ENCODE peak calls at places on chromosomes 13 and 19, in four cellular contexts. One of them, this sample, is unnamed.

GRCh38 chr13:95924389-95924994 is 128.7 kb downstream of the UGGT2 start:
- DNase-seq in choroid plexus epithelial cell: peak
- DNase-seq in brain microvascular endothelial cell: peak
- DNase-seq in GM23248: peak
- DNase-seq in this sample: peak

GRCh38 chr13:96090240-96091101 is 564 bp downstream of the HS6ST3 start:
- DNase-seq in choroid plexus epithelial cell: peak
- DNase-seq in brain microvascular endothelial cell: no peak
- DNase-seq in GM23248: peak
- DNase-seq in this sample: peak

GRCh38 chr13:105774739-105775460 is 760.6 kb downstream of the EFNB2 start:
- DNase-seq in brain microvascular endothelial cell: no peak
- DNase-seq in GM23248: no peak
- DNase-seq in choroid plexus epithelial cell: peak
- DNase-seq in this sample: peak

GRCh38 chr13:109203587-109203986 is 574.2 kb downstream of the MYO16 start:
- DNase-seq in GM23248: no peak
- DNase-seq in choroid plexus epithelial cell: no peak
- DNase-seq in brain microvascular endothelial cell: no peak
- DNase-seq in this sample: no peak

GRCh38 chr13:49410477-49410876 is 33.4 kb downstream of the CAB39L start:
- DNase-seq in GM23248: no peak
- DNase-seq in brain microvascular endothelial cell: no peak
- DNase-seq in choroid plexus epithelial cell: no peak
- DNase-seq in this sample: no peak

GRCh38 chr19:17445526-17446165 is 2.8 kb downstream of the TMEM221 start:
- DNase-seq in choroid plexus epithelial cell: no peak
- DNase-seq in GM23248: no peak
- DNase-seq in brain microvascular endothelial cell: no peak
- DNase-seq in this sample: no peak

GRCh38 chr19:7117248-7117647 is 47.7 kb downstream of the ZNF557 start:
- DNase-seq in brain microvascular endothelial cell: no peak
- DNase-seq in GM23248: no peak
- DNase-seq in choroid plexus epithelial cell: no peak
- DNase-seq in this sample: no peak

GRCh38 chr13:22162889-22163288 is 492.0 kb downstream of the FGF9 start:
- DNase-seq in GM23248: no peak
- DNase-seq in brain microvascular endothelial cell: no peak
- DNase-seq in choroid plexus epithelial cell: no peak
- DNase-seq in this sample: no peak

GRCh38 chr19:47726467-47726866 is 13.2 kb downstream of the EHD2 start:
- DNase-seq in GM23248: peak
- DNase-seq in choroid plexus epithelial cell: peak
- DNase-seq in brain microvascular endothelial cell: no peak
- DNase-seq in this sample: peak

GRCh38 chr19:7851623-7852500 is 21.8 kb downstream of the EVI5L start:
- DNase-seq in choroid plexus epithelial cell: no peak
- DNase-seq in brain microvascular endothelial cell: no peak
- DNase-seq in GM23248: no peak
- DNase-seq in this sample: no peak

GRCh38 chr13:79448413-79448812 is 32.5 kb upstream of the NDFIP2 start:
- DNase-seq in GM23248: peak
- DNase-seq in choroid plexus epithelial cell: no peak
- DNase-seq in brain microvascular endothelial cell: no peak
- DNase-seq in this sample: no peak

GRCh38 chr19:31145021-31145420 is 204.2 kb downstream of the TSHZ3 start:
- DNase-seq in choroid plexus epithelial cell: no peak
- DNase-seq in brain microvascular endothelial cell: no peak
- DNase-seq in GM23248: no peak
- DNase-seq in this sample: no peak

GRCh38 chr19:34676697-34677385 is at the start of gene SCGB2B2:
- DNase-seq in brain microvascular endothelial cell: no peak
- DNase-seq in GM23248: no peak
- DNase-seq in choroid plexus epithelial cell: no peak
- DNase-seq in this sample: no peak

GRCh38 chr13:98279473-98280175 is 102.6 kb upstream of the RNF113B start:
- DNase-seq in choroid plexus epithelial cell: no peak
- DNase-seq in brain microvascular endothelial cell: no peak
- DNase-seq in GM23248: no peak
- DNase-seq in this sample: no peak

GRCh38 chr19:38183227-38183914 is 40.7 kb downstream of the DPF1 start:
- DNase-seq in choroid plexus epithelial cell: peak
- DNase-seq in brain microvascular endothelial cell: peak
- DNase-seq in GM23248: peak
- DNase-seq in this sample: no peak
- H3K4me3 ChIP-seq in choroid plexus epithelial cell: peak
- H3K4me3 ChIP-seq in brain microvascular endothelial cell: peak
- H3K4me3 ChIP-seq in GM23248: peak
- H3K4me3 ChIP-seq in this sample: no peak

GRCh38 chr19:44746616-44746945 is 1.9 kb upstream of the BCL3 start:
- DNase-seq in brain microvascular endothelial cell: no peak
- DNase-seq in choroid plexus epithelial cell: no peak
- DNase-seq in GM23248: no peak
- DNase-seq in this sample: no peak
- H3K4me3 ChIP-seq in brain microvascular endothelial cell: no peak
- H3K4me3 ChIP-seq in choroid plexus epithelial cell: no peak
- H3K4me3 ChIP-seq in GM23248: no peak
- H3K4me3 ChIP-seq in this sample: no peak

DNA sequence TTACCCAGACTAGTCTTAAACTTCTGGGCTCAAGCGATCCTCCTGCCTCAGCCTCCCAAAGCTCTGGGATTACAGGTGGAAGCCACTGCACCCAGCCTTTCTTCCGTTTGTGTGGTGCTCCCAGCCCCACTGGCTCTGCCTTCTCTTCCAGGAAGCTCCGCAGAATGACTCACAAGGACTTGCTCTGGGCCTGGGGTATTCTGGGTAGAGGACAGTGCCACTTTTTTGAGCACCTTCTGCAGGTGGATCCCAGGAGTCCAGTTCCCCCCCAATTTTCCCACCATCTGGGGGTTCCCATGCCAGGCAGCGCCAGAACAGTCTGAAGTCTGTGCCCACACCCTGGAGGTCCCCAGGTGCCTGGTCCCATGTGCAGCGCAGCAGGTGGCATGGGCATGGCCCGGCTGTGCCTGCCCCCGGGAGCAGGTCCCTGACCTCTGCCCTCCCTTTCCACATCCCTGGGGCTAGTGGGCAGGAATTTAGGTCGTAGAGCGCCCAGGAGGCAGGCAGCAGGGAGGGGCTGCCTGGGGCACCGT is 1.6 kb downstream of the REEP6 start:
- DNase-seq in brain microvascular endothelial cell: no peak
- DNase-seq in GM23248: peak
- DNase-seq in choroid plexus epithelial cell: no peak
- DNase-seq in this sample: no peak
- H3K4me3 ChIP-seq in brain microvascular endothelial cell: no peak
- H3K4me3 ChIP-seq in GM23248: no peak
- H3K4me3 ChIP-seq in choroid plexus epithelial cell: no peak
- H3K4me3 ChIP-seq in this sample: no peak

GRCh38 chr19:38988632-38989031 is 13.1 kb upstream of the FBXO17 start:
- DNase-seq in GM23248: no peak
- DNase-seq in brain microvascular endothelial cell: no peak
- DNase-seq in choroid plexus epithelial cell: no peak
- DNase-seq in this sample: no peak
- H3K4me3 ChIP-seq in GM23248: no peak
- H3K4me3 ChIP-seq in brain microvascular endothelial cell: no peak
- H3K4me3 ChIP-seq in choroid plexus epithelial cell: no peak
- H3K4me3 ChIP-seq in this sample: no peak

DNA sequence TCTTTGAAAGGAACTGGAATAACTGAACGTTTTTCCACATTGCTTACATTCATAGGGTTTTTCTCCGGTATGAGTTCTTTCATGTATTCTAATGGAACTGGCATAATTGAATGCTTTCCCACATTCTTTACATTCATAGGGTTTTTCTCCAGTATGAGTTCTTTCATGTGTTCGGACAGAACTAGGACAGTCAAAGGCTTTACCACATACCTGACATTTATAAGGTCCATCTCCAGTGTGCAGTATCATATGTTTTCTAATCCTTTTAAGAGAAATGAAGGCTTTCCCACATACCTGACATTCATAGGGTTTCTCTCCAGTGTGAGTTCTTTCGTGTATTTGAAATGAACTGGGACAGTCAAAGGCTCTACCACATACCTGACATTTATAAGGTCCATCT is 24.7 kb downstream of the ZNF564 start:
- DNase-seq in choroid plexus epithelial cell: no peak
- DNase-seq in brain microvascular endothelial cell: no peak
- DNase-seq in GM23248: no peak
- DNase-seq in this sample: no peak
- H3K4me3 ChIP-seq in choroid plexus epithelial cell: no peak
- H3K4me3 ChIP-seq in brain microvascular endothelial cell: no peak
- H3K4me3 ChIP-seq in GM23248: peak
- H3K4me3 ChIP-seq in this sample: no peak

DNA sequence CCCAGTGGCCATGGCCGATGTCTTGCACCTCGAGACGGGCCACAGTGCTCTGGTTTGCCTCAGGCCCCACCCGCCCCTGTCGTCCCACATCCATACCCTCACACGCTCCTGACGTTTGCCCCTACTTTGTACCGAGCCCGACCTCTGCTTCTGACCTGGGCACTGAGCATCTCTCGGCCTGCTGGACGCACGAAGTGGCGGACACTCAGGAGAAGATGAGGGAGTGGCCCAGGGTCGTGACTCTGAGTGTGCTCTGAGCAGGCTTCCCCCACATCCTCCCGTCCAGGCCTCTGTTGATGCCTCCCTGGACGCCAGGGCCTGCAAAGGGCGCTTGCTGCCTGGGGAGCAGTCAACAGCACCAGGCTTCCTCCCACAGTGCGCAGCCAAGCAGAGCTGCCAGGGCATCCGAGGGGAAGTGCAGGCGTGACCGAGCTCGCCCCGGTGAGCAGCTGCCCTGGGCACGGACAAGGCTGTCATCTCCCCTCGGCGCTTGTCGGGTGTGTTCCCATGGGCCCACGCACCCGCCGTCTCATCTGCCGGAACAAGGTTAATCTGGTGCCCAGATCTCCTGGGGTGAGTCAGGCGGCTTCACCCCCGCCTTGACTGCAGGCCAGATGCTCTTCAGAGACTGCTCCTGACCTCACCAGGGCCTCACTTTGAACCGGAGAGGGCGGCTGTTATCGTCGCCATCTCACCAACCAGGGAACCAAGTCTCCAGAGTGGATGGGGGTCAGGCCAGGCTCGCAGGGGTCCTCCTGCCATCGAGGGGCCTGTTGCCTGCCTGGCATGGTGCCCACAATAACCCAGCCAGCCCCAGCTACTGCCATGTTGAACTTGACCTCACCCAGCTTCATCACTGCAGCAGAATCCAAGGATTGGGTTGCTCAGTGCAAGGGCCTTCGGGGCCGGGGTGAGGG is 27.2 kb downstream of the COMP start:
- DNase-seq in brain microvascular endothelial cell: peak
- DNase-seq in choroid plexus epithelial cell: no peak
- DNase-seq in GM23248: peak
- DNase-seq in this sample: no peak
- H3K4me3 ChIP-seq in brain microvascular endothelial cell: no peak
- H3K4me3 ChIP-seq in choroid plexus epithelial cell: no peak
- H3K4me3 ChIP-seq in GM23248: peak
- H3K4me3 ChIP-seq in this sample: no peak